ENCODE peak calls at places on chromosome 3, in six cellular contexts. J is right lobe of liver, R is A549, M is GM12891, T is tibial nerve, X is Peyer's patch. O is an unnamed sample.

GRCh38 chr3:181838940-181839914 is 127.5 kb downstream of the SOX2 start:
- DNase-seq in M (no peak), R (peak; percentile 6), X (no peak), T (no peak), J (no peak), O (peak; percentile 26)

GRCh38 chr3:38250198-38250597 is 15.4 kb upstream of the SLC22A13 start:
- DNase-seq in J (no peak), M (no peak), T (no peak), R (no peak), X (no peak), O (no peak)

GRCh38 chr3:124584245-124584551 is 146.1 kb upstream of the UMPS start:
- DNase-seq in T (no peak), R (no peak), M (no peak), J (no peak), X (no peak), O (no peak)

GRCh38 chr3:39383913-39384664 is 919 bp downstream of the SLC25A38 start:
- DNase-seq in R (peak; percentile 93), T (peak; percentile 96), X (peak; percentile 97), M (peak; percentile 94), J (peak; percentile 98), O (peak; percentile 99)

GRCh38 chr3:13818919-13819318 is 61.0 kb downstream of the WNT7A start:
- DNase-seq in M (no peak), J (no peak), R (no peak), T (no peak), X (no peak), O (no peak)

GRCh38 chr3:65402597-65402996 is 636.1 kb downstream of the MAGI1 start:
- DNase-seq in T (no peak), R (peak; percentile 36), M (no peak), J (no peak), X (no peak), O (peak; percentile 15)

GRCh38 chr3:126664591-126665214 is 9.8 kb upstream of the TXNRD3 start:
- DNase-seq in X (no peak), M (no peak), R (peak; percentile 10), T (no peak), J (no peak), O (no peak)

GRCh38 chr3:133915685-133916639 is 20.3 kb upstream of the RAB6B start:
- DNase-seq in R (no peak), J (no peak), X (no peak), T (no peak), M (no peak), O (no peak)

GRCh38 chr3:44772099-44772442 is 10.5 kb downstream of the KIF15 start:
- DNase-seq in R (no peak), T (no peak), M (no peak), X (no peak), J (no peak), O (no peak)

GRCh38 chr3:27366062-27366591 is 3.1 kb downstream of the NEK10 start:
- DNase-seq in T (no peak), M (no peak), R (no peak), X (no peak), J (no peak), O (no peak)

GRCh38 chr3:174529298-174529697 is 329.8 kb upstream of the NAALADL2 start:
- DNase-seq in J (no peak), M (no peak), T (no peak), X (no peak), R (no peak), O (no peak)

GRCh38 chr3:47163990-47164848 is at the start of gene SETD2:
- DNase-seq in R (peak; percentile 90), J (peak; percentile 98), X (peak; percentile 88), M (peak; percentile 84), T (peak; percentile 85), O (peak; percentile 96)

GRCh38 chr3:193895409-193895808 is 240.5 kb upstream of the HES1 start:
- DNase-seq in J (no peak), T (no peak), R (no peak), X (no peak), M (no peak), O (no peak)

GRCh38 chr3:98921957-98922356 is 20.5 kb upstream of the DCBLD2 start:
- DNase-seq in T (no peak), X (no peak), J (no peak), M (no peak), R (no peak), O (no peak)
- TF ChIP-seq POLR2A in T (no peak), X (no peak), J (no peak), M (no peak), R (no peak), O (no peak)

DNA sequence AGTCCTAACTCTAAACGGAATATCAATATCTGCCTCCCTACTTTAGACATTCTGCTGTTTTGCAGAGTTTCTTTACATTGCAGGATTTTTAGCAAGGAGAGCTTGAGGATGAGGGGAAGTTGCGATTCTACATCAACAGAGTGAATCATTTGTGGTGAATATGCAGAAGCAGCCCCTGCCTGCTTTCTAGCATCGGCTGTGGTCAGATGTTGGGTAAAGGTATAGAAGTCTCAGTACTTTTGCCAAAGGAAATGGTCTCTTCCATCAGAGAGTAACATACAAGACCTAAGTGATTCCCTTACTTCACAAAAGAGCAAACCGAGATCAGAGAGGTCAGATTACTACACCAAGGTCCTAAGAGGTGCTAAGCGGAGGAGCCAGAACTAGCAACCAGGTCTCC is 15.2 kb downstream of the ST3GAL6 start:
- DNase-seq in X (no peak), J (no peak), R (no peak), T (no peak), M (no peak), O (no peak)
- TF ChIP-seq POLR2A in X (no peak), J (no peak), R (no peak), T (no peak), M (no peak), O (no peak)

GRCh38 chr3:31002730-31003129 is 108.3 kb upstream of the GADL1 start:
- DNase-seq in J (no peak), T (no peak), X (no peak), M (no peak), R (no peak), O (no peak)

GRCh38 chr3:31008986-31009385 is 114.5 kb upstream of the GADL1 start:
- DNase-seq in R (no peak), J (no peak), M (no peak), X (no peak), T (no peak), O (no peak)

GRCh38 chr3:31009881-31010280 is 115.4 kb upstream of the GADL1 start:
- DNase-seq in J (no peak), X (no peak), M (no peak), R (no peak), T (no peak), O (no peak)

GRCh38 chr3:31004025-31004678 is 109.7 kb upstream of the GADL1 start:
- DNase-seq in M (no peak), R (no peak), X (no peak), J (no peak), T (no peak), O (no peak)
- TF ChIP-seq POLR2A in M (no peak), R (no peak), X (no peak), J (no peak), T (no peak), O (no peak)

DNA sequence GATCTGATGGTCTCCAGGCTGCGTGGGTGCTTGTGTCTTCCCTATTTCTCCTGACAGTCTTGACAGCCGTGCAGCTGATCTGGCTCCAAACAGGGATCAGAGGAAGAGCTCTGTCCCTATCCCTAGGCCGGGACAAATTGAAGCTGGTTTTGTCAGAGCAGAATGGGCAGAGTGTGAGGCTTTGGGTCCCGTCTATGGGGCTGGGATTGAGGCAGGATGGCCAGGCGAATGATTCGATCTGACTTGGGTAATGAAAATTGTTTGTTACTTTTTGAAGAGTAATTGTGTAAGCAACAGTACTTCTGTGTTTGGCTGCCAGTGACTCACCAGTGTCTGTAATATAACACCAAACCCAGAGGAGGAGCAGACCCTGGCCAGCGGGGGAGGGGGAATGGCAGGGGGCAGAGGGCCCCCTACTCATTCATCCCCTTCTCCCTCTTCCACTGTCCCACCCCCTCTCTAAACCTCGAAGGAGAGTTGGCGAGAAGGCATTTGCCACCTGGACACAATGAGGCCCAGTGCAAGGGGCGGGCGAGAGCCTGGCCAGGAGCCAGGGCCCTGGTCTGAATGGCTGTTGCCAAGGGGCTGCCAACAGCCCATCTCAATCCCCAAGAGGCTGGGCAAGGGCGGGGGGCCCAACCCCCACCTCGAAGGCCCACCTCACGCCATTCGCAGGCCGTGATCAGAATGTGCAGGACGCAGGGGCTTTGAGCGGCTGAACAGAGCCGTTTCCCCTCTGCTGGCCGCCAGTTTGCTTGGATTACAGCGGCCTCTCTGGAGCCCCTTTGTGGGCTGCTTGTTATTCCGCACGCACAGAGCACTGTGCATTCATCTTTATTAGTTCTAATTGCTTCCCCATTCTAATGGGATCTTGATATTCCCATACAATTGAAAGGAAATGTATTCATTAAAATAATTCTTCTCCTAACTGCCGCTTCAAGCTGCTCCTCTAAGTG is 5.1 kb upstream of the MAGEF1 start:
- DNase-seq in T (no peak), R (no peak), M (no peak), X (no peak), J (no peak), O (no peak)
- TF ChIP-seq POLR2A in T (no peak), R (no peak), M (no peak), X (no peak), J (no peak), O (no peak)

GRCh38 chr3:154364849-154365248 is 40.6 kb upstream of the DHX36 start:
- DNase-seq in J (no peak), X (no peak), T (no peak), M (no peak), R (no peak), O (no peak)

DNA sequence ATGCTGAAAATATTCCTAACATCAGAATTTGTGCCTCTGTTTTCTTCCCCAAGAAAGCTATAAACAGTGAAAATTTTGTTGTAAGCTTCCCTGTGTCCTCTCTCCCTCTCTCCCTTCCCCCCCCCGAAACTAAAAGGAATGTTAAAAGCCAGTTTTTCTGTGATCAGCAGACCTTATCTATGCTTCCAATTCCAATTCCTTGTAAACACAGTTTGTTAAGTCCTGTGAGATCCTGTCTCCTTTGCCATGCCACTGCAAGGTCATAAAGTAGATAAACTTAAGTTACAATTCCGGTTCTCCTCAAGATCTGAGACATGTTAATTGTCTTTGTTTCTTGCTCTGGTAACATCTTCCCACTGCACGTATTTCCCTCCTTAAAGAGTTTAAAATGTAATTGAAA is 42.9 kb upstream of the DHX36 start:
- DNase-seq in R (no peak), X (no peak), J (no peak), M (no peak), T (no peak), O (no peak)
- TF ChIP-seq POLR2A in R (no peak), X (no peak), J (no peak), M (no peak), T (no peak), O (no peak)